ENCODE peak calls at places on chromosomes 6 and 20, in five cellular contexts. Y, H, E, A and I are unnamed samples.

GRCh38 chr20:51700809-51701285 is 67.3 kb downstream of the ATP9A start:
- DNase-seq in Y (no peak), H (peak), E (no peak), A (peak), I (no peak)

GRCh38 chr20:20552076-20552475 is 160.4 kb downstream of the RALGAPA2 start:
- DNase-seq in Y (no peak), H (no peak), E (no peak), A (no peak), I (no peak)

GRCh38 chr6:86728976-86729375 is 208.4 kb upstream of the HTR1E start:
- DNase-seq in Y (no peak), H (no peak), E (no peak), A (no peak), I (no peak)

GRCh38 chr20:63740070-63740500 is 509 bp downstream of the SLC2A4RG start:
- DNase-seq in Y (peak), H (peak), E (no peak), A (peak), I (no peak)

GRCh38 chr6:165889636-165890403 is 226.8 kb upstream of the PDE10A start:
- DNase-seq in Y (no peak), H (peak), E (no peak), A (peak), I (no peak)

GRCh38 chr20:46959081-46959692 is 64.5 kb downstream of the EYA2 start:
- DNase-seq in Y (no peak), H (peak), E (peak), A (no peak), I (no peak)

GRCh38 chr20:62156592-62157386 is 13.2 kb downstream of the SS18L1 start:
- DNase-seq in Y (peak), H (peak), E (no peak), A (peak), I (no peak)

GRCh38 chr6:154882107-154882506 is 113.0 kb upstream of the TIAM2 start:
- DNase-seq in Y (no peak), H (no peak), E (no peak), A (no peak), I (no peak)

GRCh38 chr20:37350655-37351574 is 5.0 kb downstream of the SRC start:
- DNase-seq in Y (no peak), H (no peak), E (no peak), A (no peak), I (no peak)

GRCh38 chr6:61894536-61894935 is 391.5 kb downstream of the KHDRBS2 start:
- DNase-seq in Y (no peak), H (no peak), E (no peak), A (no peak), I (no peak)

GRCh38 chr6:88780714-88781389 is 182.6 kb downstream of the RNGTT start:
- DNase-seq in Y (no peak), H (peak), E (peak), A (peak), I (peak)

GRCh38 chr6:56730663-56731529 is 88.2 kb upstream of the DST start:
- DNase-seq in Y (no peak), H (peak), E (no peak), A (no peak), I (no peak)

GRCh38 chr20:4067600-4068261 is 52.4 kb upstream of the RNF24 start:
- DNase-seq in Y (no peak), H (peak), E (no peak), A (no peak), I (no peak)

GRCh38 chr6:25404693-25405169 is 125.6 kb downstream of the CARMIL1 start:
- DNase-seq in Y (no peak), H (no peak), E (no peak), A (peak), I (peak)

GRCh38 chr6:41345901-41346300 is 10.5 kb downstream of the NCR2 start:
- DNase-seq in Y (no peak), H (no peak), E (no peak), A (no peak), I (no peak)

GRCh38 chr20:45817652-45818194 is 5.3 kb downstream of the UBE2C start:
- DNase-seq in Y (no peak), H (peak), E (peak), A (no peak), I (no peak)

GRCh38 chr6:120116343-120116742 is 766.8 kb upstream of the MAN1A1 start:
- DNase-seq in Y (no peak), H (no peak), E (no peak), A (no peak), I (no peak)

GRCh38 chr20:32064667-32065066 is 12.6 kb downstream of the HCK start:
- DNase-seq in Y (no peak), H (no peak), E (no peak), A (no peak), I (no peak)

GRCh38 chr6:30880563-30881252 is 3.6 kb upstream of the DDR1 start:
- DNase-seq in Y (no peak), H (no peak), E (no peak), A (no peak), I (no peak)

GRCh38 chr6:169503556-169503955 is 198.3 kb downstream of the WDR27 start:
- DNase-seq in Y (no peak), H (peak), E (no peak), A (no peak), I (no peak)

GRCh38 chr20:61959301-61959700 is 106.4 kb downstream of the TAF4 start:
- DNase-seq in Y (no peak), H (no peak), E (no peak), A (peak), I (no peak)

GRCh38 chr20:43318749-43319148 is 129.0 kb upstream of the PTPRT start:
- DNase-seq in Y (no peak), H (no peak), E (no peak), A (no peak), I (no peak)

GRCh38 chr20:35773154-35773751 is 1.4 kb downstream of the PHF20 start:
- DNase-seq in Y (no peak), H (peak), E (no peak), A (peak), I (peak)

GRCh38 chr20:63943808-63944077 is 12.5 kb downstream of the UCKL1 start:
- DNase-seq in Y (no peak), H (no peak), E (no peak), A (no peak), I (no peak)

GRCh38 chr6:142822383-142822782 is 122.6 kb downstream of the HIVEP2 start:
- DNase-seq in Y (no peak), H (no peak), E (no peak), A (no peak), I (no peak)

GRCh38 chr6:132300323-132300949 is 100.8 kb downstream of the MOXD1 start:
- DNase-seq in Y (no peak), H (peak), E (peak), A (peak), I (peak)

GRCh38 chr6:129679758-129680157 is 30.2 kb downstream of the ARHGAP18 start:
- DNase-seq in Y (no peak), H (no peak), E (no peak), A (no peak), I (no peak)

GRCh38 chr6:21259660-21260059 is 333.9 kb upstream of the SOX4 start:
- DNase-seq in Y (no peak), H (no peak), E (no peak), A (no peak), I (no peak)

GRCh38 chr20:45014671-45015415 is 48.5 kb downstream of the STK4 start:
- DNase-seq in Y (no peak), H (peak), E (no peak), A (no peak), I (no peak)

GRCh38 chr6:158231551-158232444 is 63.6 kb downstream of the GTF2H5 start:
- DNase-seq in Y (peak), H (peak), E (no peak), A (peak), I (no peak)

GRCh38 chr20:64077094-64077493 is 2.2 kb downstream of the RGS19 start:
- DNase-seq in Y (peak), H (no peak), E (no peak), A (peak), I (no peak)

DNA sequence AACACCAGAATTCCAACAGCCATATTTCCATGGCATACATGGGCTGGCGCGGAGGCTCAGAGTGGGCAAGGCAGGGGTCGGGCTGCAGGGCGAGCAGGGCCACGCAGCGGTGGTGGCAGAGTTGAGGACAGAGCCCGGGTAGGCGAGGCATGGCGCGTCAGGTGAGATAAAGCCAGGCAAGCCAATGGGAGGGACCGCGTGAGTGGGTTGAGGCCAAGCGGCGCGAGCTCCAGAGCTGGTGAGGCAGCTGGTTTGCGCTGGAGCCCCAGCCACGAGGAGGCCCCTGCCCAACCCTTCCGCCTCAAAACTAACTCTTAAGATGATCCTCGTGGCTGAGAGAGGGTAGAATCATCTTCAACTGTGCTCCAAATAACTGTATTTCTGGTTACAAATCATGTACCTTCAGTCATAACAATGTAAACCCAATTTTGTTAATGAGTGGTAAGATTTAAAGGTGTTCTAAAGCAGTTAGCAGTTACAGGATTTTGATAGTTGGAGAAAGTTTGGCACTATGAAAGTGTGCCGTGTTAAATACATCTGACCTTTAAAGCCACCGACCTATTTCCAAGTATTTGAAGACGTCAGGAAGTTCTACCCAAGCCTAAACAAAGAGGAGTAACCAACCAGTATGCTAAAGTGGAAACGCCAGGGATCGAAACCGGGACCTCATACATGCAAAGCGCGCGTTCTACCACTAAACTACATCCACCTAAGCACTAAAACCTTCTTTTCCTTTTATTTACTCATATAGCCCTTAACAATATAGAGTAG is 107.9 kb downstream of the GPX5 start:
- DNase-seq in Y (no peak), H (no peak), E (no peak), A (no peak), I (no peak)
- H3K4me3 ChIP-seq in Y (no peak), H (no peak), E (no peak), A (no peak), I (no peak)

DNA sequence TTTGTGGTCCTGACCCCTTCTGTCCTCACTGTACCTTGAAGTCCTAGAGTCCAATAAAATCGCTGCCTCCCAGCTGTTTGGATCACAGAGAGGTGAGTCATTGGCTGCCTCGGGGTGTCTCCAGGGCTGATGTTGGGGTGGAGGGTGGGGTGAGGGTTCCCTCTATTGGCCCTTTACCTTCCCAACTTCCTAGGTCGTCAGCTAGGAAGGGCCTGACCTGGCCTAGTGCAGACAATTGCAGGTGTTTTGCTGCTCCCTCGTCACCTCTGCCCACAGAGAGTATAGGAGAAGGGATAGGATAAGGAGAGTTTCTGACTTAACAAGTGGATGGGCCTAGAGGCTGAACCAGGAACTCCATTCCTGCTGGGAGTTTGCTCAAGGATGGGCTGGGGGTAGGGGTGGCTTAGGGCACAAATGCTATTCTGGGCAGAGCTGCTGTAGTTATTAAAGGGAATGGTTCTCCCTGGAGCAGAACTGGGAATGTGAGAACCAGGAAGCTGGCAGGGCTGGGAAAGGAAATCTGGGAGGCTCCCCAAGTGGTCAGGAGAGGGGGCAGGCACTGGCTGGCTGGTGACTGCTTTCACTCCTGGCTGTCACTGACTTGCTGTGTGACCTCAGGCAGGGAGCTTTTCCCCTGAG is 1.4 kb downstream of the TP53INP2 start:
- DNase-seq in Y (no peak), H (peak), E (no peak), A (no peak), I (no peak)
- TF ChIP-seq CTCF in Y (no peak), H (peak), E (no peak), A (peak), I (peak)

GRCh38 chr6:125918681-125919566 is 37.6 kb upstream of the HINT3 start:
- DNase-seq in Y (no peak), H (peak), E (peak), A (no peak), I (peak)
- H3K4me3 ChIP-seq in Y (peak), H (peak), E (peak), A (no peak), I (peak)

GRCh38 chr6:84687487-84687886 is 76.9 kb downstream of the TBX18 start:
- DNase-seq in Y (no peak), H (peak), E (no peak), A (no peak), I (no peak)

GRCh38 chr6:84681693-84682326 is 82.6 kb downstream of the TBX18 start:
- DNase-seq in Y (no peak), H (no peak), E (no peak), A (no peak), I (no peak)

GRCh38 chr6:84688187-84688878 is 76.1 kb downstream of the TBX18 start:
- DNase-seq in Y (no peak), H (peak), E (no peak), A (no peak), I (no peak)

GRCh38 chr6:84685983-84686584 is 78.3 kb downstream of the TBX18 start:
- DNase-seq in Y (no peak), H (peak), E (no peak), A (peak), I (peak)
- TF ChIP-seq CTCF in Y (peak), H (peak), E (peak), A (peak), I (peak)

GRCh38 chr6:161442381-161442858 is 168.6 kb upstream of the AGPAT4 start:
- DNase-seq in Y (no peak), H (no peak), E (no peak), A (no peak), I (no peak)

GRCh38 chr6:161443868-161444267 is 170.0 kb upstream of the AGPAT4 start:
- DNase-seq in Y (no peak), H (no peak), E (no peak), A (no peak), I (no peak)

GRCh38 chr6:161446296-161446925 is 172.6 kb upstream of the AGPAT4 start:
- DNase-seq in Y (no peak), H (no peak), E (no peak), A (no peak), I (no peak)

GRCh38 chr6:161444966-161445799 is 171.3 kb upstream of the AGPAT4 start:
- DNase-seq in Y (no peak), H (no peak), E (no peak), A (no peak), I (no peak)

DNA sequence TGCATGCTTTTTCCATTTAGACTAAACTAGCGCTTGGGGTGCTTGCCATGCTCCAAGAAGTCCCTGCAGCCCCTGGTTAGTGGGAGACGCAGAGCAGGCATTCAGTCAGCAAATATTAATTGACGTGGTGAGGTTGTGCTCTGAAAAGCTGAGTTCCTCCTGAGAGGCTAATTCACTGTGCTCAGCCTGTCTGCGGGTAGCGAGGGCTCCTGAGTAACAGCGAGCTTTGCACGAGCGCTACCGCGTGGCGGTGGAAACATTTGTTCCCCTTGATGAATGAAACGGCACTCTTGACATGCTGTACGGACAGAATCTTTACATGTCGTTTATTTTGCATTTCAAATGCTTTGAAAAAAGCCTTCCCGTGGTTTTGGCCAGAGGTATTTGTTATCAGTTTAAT is 170.6 kb upstream of the AGPAT4 start:
- DNase-seq in Y (no peak), H (peak), E (no peak), A (no peak), I (no peak)
- H3K4me3 ChIP-seq in Y (no peak), H (no peak), E (no peak), A (no peak), I (no peak)

GRCh38 chr20:10672579-10673127 is 1.1 kb downstream of the JAG1 start:
- DNase-seq in Y (peak), H (peak), E (no peak), A (peak), I (no peak)
- TF ChIP-seq CTCF in Y (no peak), H (no peak), E (no peak), A (no peak), I (no peak)

GRCh38 chr20:54133434-54134427 is 40.1 kb downstream of the CYP24A1 start:
- DNase-seq in Y (no peak), H (peak), E (no peak), A (no peak), I (no peak)
- H3K4me3 ChIP-seq in Y (no peak), H (no peak), E (no peak), A (no peak), I (no peak)

GRCh38 chr20:17874271-17875105 is 94.1 kb downstream of the SNX5 start:
- DNase-seq in Y (no peak), H (no peak), E (no peak), A (no peak), I (no peak)

GRCh38 chr20:17878069-17878911 is 90.3 kb downstream of the SNX5 start:
- DNase-seq in Y (no peak), H (no peak), E (no peak), A (no peak), I (no peak)

GRCh38 chr20:17875106-17875980 is 93.3 kb downstream of the SNX5 start:
- DNase-seq in Y (peak), H (peak), E (peak), A (no peak), I (no peak)

GRCh38 chr20:17873410-17874270 is 95.0 kb downstream of the SNX5 start:
- DNase-seq in Y (peak), H (peak), E (peak), A (no peak), I (no peak)

DNA sequence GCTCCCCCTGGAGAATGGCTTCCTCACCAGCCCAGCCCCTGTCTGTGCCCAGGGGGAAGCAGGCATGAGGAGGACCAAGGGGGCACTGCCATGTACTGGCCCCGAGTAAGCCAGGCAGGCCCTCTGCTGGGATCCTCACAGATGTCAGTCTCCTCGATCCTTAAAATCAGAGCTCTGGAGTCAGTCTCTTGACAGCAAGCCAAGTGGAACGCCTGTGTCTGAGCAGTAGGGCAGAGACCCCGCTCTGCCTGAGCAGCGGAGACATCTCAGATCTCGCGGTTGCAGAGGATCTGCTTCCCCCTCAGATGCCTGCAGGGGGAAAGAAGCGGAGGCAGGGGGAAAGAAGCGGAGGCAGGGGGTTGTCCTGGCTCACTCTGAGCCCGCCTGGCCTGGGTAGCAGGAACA is 92.6 kb downstream of the SNX5 start:
- DNase-seq in Y (no peak), H (no peak), E (no peak), A (no peak), I (no peak)
- TF ChIP-seq CTCF in Y (no peak), H (peak), E (peak), A (no peak), I (no peak)

DNA sequence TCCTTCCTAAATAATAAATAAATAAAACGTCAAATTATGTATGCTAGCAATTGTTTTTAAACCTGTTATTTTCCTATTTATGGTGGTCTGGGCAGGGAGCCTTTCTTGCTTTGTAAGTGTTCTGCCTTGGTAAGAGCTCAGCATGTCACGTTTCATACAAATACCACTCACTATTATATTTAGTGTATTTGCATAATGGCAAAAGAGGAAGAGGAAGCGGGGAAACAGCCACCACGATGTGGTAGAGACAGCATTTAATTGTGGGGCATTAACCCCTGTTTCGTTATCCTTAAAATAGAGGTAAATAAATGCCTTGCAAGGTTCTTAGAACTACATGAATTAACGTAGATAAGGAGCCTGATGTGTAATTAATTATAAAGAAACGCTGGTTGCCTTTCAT is 2.0 kb downstream of the ABRACL start:
- DNase-seq in Y (no peak), H (no peak), E (no peak), A (peak), I (peak)
- H3K4me3 ChIP-seq in Y (peak), H (no peak), E (no peak), A (peak), I (peak)